ENCODE peak calls at places on chromosomes 11 and 22, in eight cellular contexts. G, M, E, X, B, Z, V and N are unnamed samples.

GRCh38 chr22:25067851-25068421 is 115.4 kb downstream of the KIAA1671 start:
- DNase-seq in G (no peak), M (no peak), E (peak; percentile 61), X (peak; percentile 11), B (no peak), Z (peak; percentile 85), V (peak; percentile 95), N (no peak)

GRCh38 chr11:112085822-112086421 is 634 bp downstream of the TIMM8B start:
- DNase-seq in G (peak; percentile 0), M (no peak), E (peak; percentile 28), X (peak; percentile 64), B (peak; percentile 43), Z (no peak), V (peak; percentile 51), N (peak; percentile 10)

GRCh38 chr22:45239378-45240136 is 1.1 kb downstream of the KIAA0930 start:
- DNase-seq in G (no peak), M (no peak), E (no peak), X (no peak), B (no peak), Z (no peak), V (no peak), N (no peak)

GRCh38 chr11:116986521-116987105 is 111.6 kb downstream of the SIK3 start:
- DNase-seq in G (no peak), M (no peak), E (no peak), X (peak; percentile 91), B (peak; percentile 28), Z (no peak), V (peak; percentile 40), N (no peak)

GRCh38 chr11:130214861-130215530 is 55.4 kb downstream of the ST14 start:
- DNase-seq in G (no peak), M (no peak), E (no peak), X (no peak), B (no peak), Z (no peak), V (no peak), N (no peak)

GRCh38 chr11:62336949-62337681 is at the start of gene ASRGL1:
- DNase-seq in G (peak; percentile 94), M (no peak), E (peak; percentile 57), X (peak; percentile 77), B (peak; percentile 96), Z (peak; percentile 59), V (peak; percentile 61), N (peak; percentile 55)

GRCh38 chr11:120998581-120998980 is 25.3 kb upstream of the TBCEL start:
- DNase-seq in G (no peak), M (no peak), E (no peak), X (no peak), B (no peak), Z (no peak), V (no peak), N (no peak)

GRCh38 chr22:40484906-40485660 is 114.7 kb downstream of the SGSM3 start:
- DNase-seq in G (no peak), M (no peak), E (no peak), X (peak; percentile 61), B (no peak), Z (no peak), V (no peak), N (no peak)

GRCh38 chr22:38638734-38639133 is 17.5 kb downstream of the FAM227A start:
- DNase-seq in G (no peak), M (no peak), E (no peak), X (no peak), B (no peak), Z (no peak), V (no peak), N (no peak)

GRCh38 chr22:38869663-38870062 is 2.4 kb downstream of the CBX6 start:
- DNase-seq in G (no peak), M (no peak), E (no peak), X (no peak), B (no peak), Z (no peak), V (no peak), N (no peak)

GRCh38 chr11:128502736-128503135 is 84.6 kb downstream of the ETS1 start:
- DNase-seq in G (peak; percentile 23), M (peak; percentile 73), E (no peak), X (peak; percentile 92), B (no peak), Z (no peak), V (no peak), N (no peak)

GRCh38 chr22:44621401-44622146 is 80.4 kb upstream of the PRR5 start:
- DNase-seq in G (no peak), M (no peak), E (no peak), X (no peak), B (no peak), Z (no peak), V (no peak), N (no peak)

GRCh38 chr11:116170526-116171120 is 602.2 kb downstream of the BUD13 start:
- DNase-seq in G (peak; percentile 32), M (no peak), E (no peak), X (no peak), B (peak; percentile 43), Z (no peak), V (peak; percentile 1), N (no peak)

GRCh38 chr11:46674463-46675287 is 25.7 kb downstream of the ARHGAP1 start:
- DNase-seq in G (no peak), M (no peak), E (no peak), X (peak; percentile 40), B (peak; percentile 92), Z (no peak), V (peak; percentile 38), N (no peak)

GRCh38 chr11:67463680-67464410 is 5.2 kb downstream of the TMEM134 start:
- DNase-seq in G (peak; percentile 89), M (no peak), E (no peak), X (no peak), B (no peak), Z (no peak), V (no peak), N (no peak)

GRCh38 chr11:32847511-32847910 is 17.8 kb downstream of the PRRG4 start:
- DNase-seq in G (no peak), M (no peak), E (no peak), X (no peak), B (no peak), Z (no peak), V (no peak), N (no peak)

GRCh38 chr11:36008576-36008975 is 64.7 kb downstream of the LDLRAD3 start:
- DNase-seq in G (no peak), M (peak; percentile 27), E (no peak), X (peak; percentile 43), B (no peak), Z (no peak), V (no peak), N (no peak)

GRCh38 chr11:119000906-119001305 is 3.0 kb downstream of the CENATAC start:
- DNase-seq in G (no peak), M (no peak), E (no peak), X (peak; percentile 37), B (no peak), Z (no peak), V (no peak), N (no peak)